ENCODE peak calls at places on chromosomes 4 and X, in seven cellular contexts. One of them, this sample, is unnamed.

GRCh38 chrX:49309401-49309981 is 6.0 kb downstream of the GAGE10 start:
- DNase-seq in choroid plexus epithelial cell: peak
- DNase-seq in amniotic epithelial cell: peak
- DNase-seq in HEK293T: no peak
- DNase-seq in fibroblast of the aortic adventitia: peak
- DNase-seq in effector memory CD4-positive, alpha-beta T cell: no peak
- DNase-seq in T-helper 2 cell: no peak
- DNase-seq in this sample: peak

GRCh38 chrX:1592863-1593201 is 1.4 kb downstream of the AKAP17A start:
- DNase-seq in fibroblast of the aortic adventitia: no peak
- DNase-seq in T-helper 2 cell: no peak
- DNase-seq in choroid plexus epithelial cell: no peak
- DNase-seq in amniotic epithelial cell: no peak
- DNase-seq in HEK293T: no peak
- DNase-seq in effector memory CD4-positive, alpha-beta T cell: no peak
- DNase-seq in this sample: peak

GRCh38 chrX:47452112-47452511 is 30.9 kb downstream of the ZNF41 start:
- DNase-seq in amniotic epithelial cell: no peak
- DNase-seq in choroid plexus epithelial cell: no peak
- DNase-seq in effector memory CD4-positive, alpha-beta T cell: no peak
- DNase-seq in HEK293T: no peak
- DNase-seq in T-helper 2 cell: no peak
- DNase-seq in fibroblast of the aortic adventitia: no peak
- DNase-seq in this sample: no peak

GRCh38 chr4:182604161-182604591 is 313.0 kb downstream of the DCTD start:
- DNase-seq in fibroblast of the aortic adventitia: peak
- DNase-seq in T-helper 2 cell: no peak
- DNase-seq in choroid plexus epithelial cell: peak
- DNase-seq in HEK293T: no peak
- DNase-seq in effector memory CD4-positive, alpha-beta T cell: no peak
- DNase-seq in amniotic epithelial cell: no peak
- DNase-seq in this sample: no peak

GRCh38 chr4:94412019-94413017 is 39.4 kb upstream of the PDLIM5 start:
- DNase-seq in choroid plexus epithelial cell: peak
- DNase-seq in T-helper 2 cell: no peak
- DNase-seq in effector memory CD4-positive, alpha-beta T cell: no peak
- DNase-seq in amniotic epithelial cell: peak
- DNase-seq in fibroblast of the aortic adventitia: peak
- DNase-seq in HEK293T: no peak
- DNase-seq in this sample: no peak

GRCh38 chr4:188603646-188604045 is 464.4 kb downstream of the TRIML1 start:
- DNase-seq in T-helper 2 cell: no peak
- DNase-seq in amniotic epithelial cell: no peak
- DNase-seq in choroid plexus epithelial cell: no peak
- DNase-seq in HEK293T: no peak
- DNase-seq in fibroblast of the aortic adventitia: no peak
- DNase-seq in effector memory CD4-positive, alpha-beta T cell: no peak
- DNase-seq in this sample: no peak

GRCh38 chr4:113979973-113980615 is 647 bp upstream of the ARSJ start:
- DNase-seq in T-helper 2 cell: no peak
- DNase-seq in choroid plexus epithelial cell: no peak
- DNase-seq in amniotic epithelial cell: no peak
- DNase-seq in effector memory CD4-positive, alpha-beta T cell: no peak
- DNase-seq in HEK293T: no peak
- DNase-seq in fibroblast of the aortic adventitia: peak
- DNase-seq in this sample: no peak

GRCh38 chr4:185839204-185839712 is 27.3 kb upstream of the SORBS2 start:
- DNase-seq in choroid plexus epithelial cell: peak
- DNase-seq in HEK293T: peak
- DNase-seq in amniotic epithelial cell: peak
- DNase-seq in fibroblast of the aortic adventitia: peak
- DNase-seq in effector memory CD4-positive, alpha-beta T cell: no peak
- DNase-seq in T-helper 2 cell: no peak
- DNase-seq in this sample: no peak

GRCh38 chrX:73850124-73851013 is 287.4 kb downstream of the CHIC1 start:
- DNase-seq in amniotic epithelial cell: peak
- DNase-seq in fibroblast of the aortic adventitia: peak
- DNase-seq in T-helper 2 cell: no peak
- DNase-seq in effector memory CD4-positive, alpha-beta T cell: no peak
- DNase-seq in choroid plexus epithelial cell: peak
- DNase-seq in HEK293T: peak
- DNase-seq in this sample: peak

GRCh38 chr4:74667438-74667837 is 126.9 kb downstream of the BTC start:
- DNase-seq in HEK293T: no peak
- DNase-seq in effector memory CD4-positive, alpha-beta T cell: no peak
- DNase-seq in choroid plexus epithelial cell: no peak
- DNase-seq in T-helper 2 cell: no peak
- DNase-seq in fibroblast of the aortic adventitia: no peak
- DNase-seq in amniotic epithelial cell: no peak
- DNase-seq in this sample: peak

GRCh38 chrX:41167888-41168287 is 82.6 kb downstream of the USP9X start:
- DNase-seq in fibroblast of the aortic adventitia: no peak
- DNase-seq in amniotic epithelial cell: no peak
- DNase-seq in T-helper 2 cell: no peak
- DNase-seq in effector memory CD4-positive, alpha-beta T cell: no peak
- DNase-seq in HEK293T: no peak
- DNase-seq in choroid plexus epithelial cell: no peak
- DNase-seq in this sample: no peak

GRCh38 chr4:155973639-155974475 is 20.2 kb upstream of the CTSO start:
- DNase-seq in choroid plexus epithelial cell: peak
- DNase-seq in amniotic epithelial cell: peak
- DNase-seq in T-helper 2 cell: no peak
- DNase-seq in effector memory CD4-positive, alpha-beta T cell: no peak
- DNase-seq in HEK293T: no peak
- DNase-seq in fibroblast of the aortic adventitia: peak
- DNase-seq in this sample: no peak

GRCh38 chr4:98746936-98747658 is 88.7 kb upstream of the TSPAN5 start:
- DNase-seq in HEK293T: no peak
- DNase-seq in fibroblast of the aortic adventitia: no peak
- DNase-seq in T-helper 2 cell: no peak
- DNase-seq in choroid plexus epithelial cell: peak
- DNase-seq in effector memory CD4-positive, alpha-beta T cell: no peak
- DNase-seq in amniotic epithelial cell: peak
- DNase-seq in this sample: no peak

GRCh38 chr4:109462297-109462696 is 28.7 kb downstream of the SEC24B start:
- DNase-seq in choroid plexus epithelial cell: peak
- DNase-seq in amniotic epithelial cell: no peak
- DNase-seq in effector memory CD4-positive, alpha-beta T cell: no peak
- DNase-seq in HEK293T: no peak
- DNase-seq in T-helper 2 cell: no peak
- DNase-seq in fibroblast of the aortic adventitia: peak
- DNase-seq in this sample: peak